ENCODE peak calls at places on chromosome 1, in eight cellular contexts. O is GM23248, X is cardiac fibroblast, G is OCI-LY7, K is brain microvascular endothelial cell, D is BE2C, I is sigmoid colon, L is colonic mucosa. N is an unnamed sample.

GRCh38 chr1:94888201-94888600 is 38.7 kb downstream of the CNN3 start:
- DNase-seq in O (no peak), X (no peak), G (no peak), K (no peak), D (no peak), I (no peak), L (no peak), N (no peak)

GRCh38 chr1:156388814-156389137 is 19.8 kb downstream of the RHBG start:
- DNase-seq in O (no peak), X (no peak), G (no peak), K (no peak), D (no peak), I (no peak), L (no peak), N (no peak)

GRCh38 chr1:113931456-113931855 is 2.3 kb downstream of the HIPK1 start:
- DNase-seq in O (peak), X (peak), G (no peak), K (peak), D (no peak), I (no peak), L (no peak), N (no peak)

GRCh38 chr1:118210051-118210722 is 25.2 kb upstream of the SPAG17 start:
- DNase-seq in O (no peak), X (no peak), G (no peak), K (no peak), D (no peak), I (no peak), L (no peak), N (no peak)

GRCh38 chr1:75855010-75855409 is 58.3 kb downstream of the MSH4 start:
- DNase-seq in O (peak), X (peak), G (no peak), K (peak), D (no peak), I (no peak), L (no peak), N (no peak)

GRCh38 chr1:25174730-25175612 is 57.3 kb downstream of the SYF2 start:
- DNase-seq in O (no peak), X (no peak), G (no peak), K (no peak), D (no peak), I (no peak), L (no peak), N (no peak)

GRCh38 chr1:34268311-34269042 is 91.8 kb downstream of the C1orf94 start:
- DNase-seq in O (peak), X (no peak), G (no peak), K (no peak), D (no peak), I (no peak), L (no peak), N (no peak)

GRCh38 chr1:40404670-40405462 is 31.3 kb downstream of the SMAP2 start:
- DNase-seq in O (peak), X (peak), G (peak), K (peak), D (peak), I (no peak), L (no peak), N (no peak)

GRCh38 chr1:84668185-84668584 is 22.1 kb downstream of the SSX2IP start:
- DNase-seq in O (peak), X (peak), G (peak), K (no peak), D (no peak), I (no peak), L (no peak), N (no peak)

GRCh38 chr1:193221641-193222040 is 35.2 kb upstream of the B3GALT2 start:
- DNase-seq in O (no peak), X (no peak), G (no peak), K (no peak), D (no peak), I (no peak), L (no peak), N (no peak)

GRCh38 chr1:182299728-182300581 is 91.6 kb downstream of the GLUL start:
- DNase-seq in O (peak), X (no peak), G (no peak), K (no peak), D (no peak), I (peak), L (peak), N (peak)

GRCh38 chr1:47388548-47389238 is 27.4 kb upstream of the FOXE3 start:
- DNase-seq in O (peak), X (peak), G (peak), K (peak), D (peak), I (peak), L (peak), N (no peak)

GRCh38 chr1:24112381-24113169 is 640 bp upstream of the MYOM3 start:
- DNase-seq in O (peak), X (peak), G (peak), K (peak), D (peak), I (peak), L (peak), N (peak)

GRCh38 chr1:208084764-208085163 is 159.4 kb downstream of the PLXNA2 start:
- DNase-seq in O (no peak), X (no peak), G (no peak), K (no peak), D (peak), I (no peak), L (no peak), N (no peak)

GRCh38 chr1:21935393-21935804 is 1.7 kb downstream of the HSPG2 start:
- DNase-seq in O (peak), X (no peak), G (no peak), K (peak), D (no peak), I (no peak), L (no peak), N (no peak)
- H3K4me3 ChIP-seq in O (peak), X (peak), G (no peak), K (peak), D (no peak), I (peak), L (peak), N (peak)

GRCh38 chr1:153536618-153537375 is 1.0 kb upstream of the S100A6 start:
- DNase-seq in O (no peak), X (no peak), G (no peak), K (no peak), D (no peak), I (peak), L (peak), N (peak)
- H3K4me3 ChIP-seq in O (peak), X (no peak), G (no peak), K (peak), D (peak), I (peak), L (peak), N (peak)

GRCh38 chr1:227316456-227316855 is 1.8 kb downstream of the CDC42BPA start:
- DNase-seq in O (no peak), X (no peak), G (no peak), K (no peak), D (no peak), I (no peak), L (no peak), N (no peak)

GRCh38 chr1:227316941-227317540 is 1.3 kb downstream of the CDC42BPA start:
- DNase-seq in O (peak), X (peak), G (no peak), K (peak), D (no peak), I (no peak), L (peak), N (no peak)

GRCh38 chr1:227317541-227318002 is 720 bp downstream of the CDC42BPA start:
- DNase-seq in O (peak), X (peak), G (no peak), K (peak), D (peak), I (peak), L (peak), N (no peak)

GRCh38 chr1:227318852-227319607 is 738 bp upstream of the CDC42BPA start:
- DNase-seq in O (peak), X (peak), G (no peak), K (peak), D (peak), I (peak), L (peak), N (no peak)

DNA sequence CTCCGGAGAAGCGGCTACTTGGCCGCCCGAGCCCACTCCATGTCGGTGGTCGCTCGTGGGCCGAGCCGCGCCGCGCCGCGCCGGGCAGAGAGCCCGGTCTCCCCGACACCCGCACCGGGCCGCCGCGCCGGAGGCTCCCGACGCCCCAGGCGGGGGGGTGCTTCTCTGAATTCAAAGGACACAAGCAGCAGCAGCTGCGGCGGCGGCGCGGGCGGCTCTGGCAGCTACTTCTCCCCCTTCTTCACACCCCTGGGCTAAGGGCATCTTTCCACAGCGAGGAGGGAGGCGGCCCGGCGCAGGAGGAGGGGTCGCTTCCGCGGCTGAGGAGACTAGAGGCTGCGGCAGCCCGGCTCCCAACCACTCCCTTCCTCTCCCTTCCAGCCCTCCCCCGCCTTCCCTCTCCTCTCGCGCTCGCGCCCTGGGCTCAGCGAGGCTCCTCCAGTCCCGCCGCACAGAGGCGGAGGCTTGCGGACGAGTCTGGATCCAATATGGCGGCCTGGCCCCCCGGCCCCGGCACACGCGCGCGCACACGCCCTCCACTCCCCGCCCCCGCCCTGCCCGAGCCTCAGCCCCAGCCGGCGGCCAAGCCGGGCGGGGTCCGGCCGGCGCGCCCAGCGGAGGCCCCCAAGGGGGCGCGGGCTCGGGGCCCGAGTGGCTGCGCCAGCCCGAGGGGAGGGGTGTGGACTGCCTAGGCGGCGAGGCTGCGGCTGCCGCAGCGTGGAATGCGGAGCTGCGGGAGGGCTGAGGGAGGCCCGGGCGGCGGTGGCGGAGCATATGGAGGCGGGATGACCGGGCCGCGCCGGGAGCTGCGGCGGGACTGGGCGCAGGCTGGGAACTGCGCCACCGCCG is at the start of gene CDC42BPA:
- DNase-seq in O (peak), X (peak), G (no peak), K (peak), D (peak), I (peak), L (peak), N (peak)
- H3K4me3 ChIP-seq in O (peak), X (peak), G (no peak), K (peak), D (peak), I (peak), L (peak), N (peak)

DNA sequence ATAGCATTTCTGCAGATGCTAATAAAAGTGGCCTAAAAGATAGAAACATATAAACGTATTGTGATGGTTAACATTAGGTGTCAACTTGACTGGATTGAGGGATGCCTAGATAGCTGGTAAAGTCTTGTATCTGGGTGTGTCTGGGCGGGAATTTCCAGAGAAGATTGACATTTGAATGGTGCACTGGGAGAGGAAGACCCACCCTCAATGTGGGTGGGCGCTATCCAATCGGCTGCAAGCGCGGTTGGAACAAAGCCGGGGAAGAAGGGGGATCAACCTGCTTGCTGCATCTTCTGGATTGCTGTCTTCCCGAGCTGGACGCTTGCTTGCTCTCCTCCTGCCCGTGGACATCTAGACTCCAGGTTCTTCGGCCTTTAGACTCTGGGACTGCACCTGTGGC is 114.0 kb upstream of the ZNF644 start:
- DNase-seq in O (no peak), X (no peak), G (no peak), K (no peak), D (no peak), I (no peak), L (no peak), N (no peak)
- H3K4me3 ChIP-seq in O (no peak), X (no peak), G (no peak), K (no peak), D (no peak), I (no peak), L (no peak), N (no peak)

N was measured in spleen.